ENCODE peak calls at places on chromosomes 11 and 22, in ten cellular contexts. One of them, this sample, is unnamed.

GRCh38 chr22:39277135-39277607 is 32.4 kb upstream of the PDGFB start:
- DNase-seq in stimulated activated CD8-positive, alpha-beta memory T cell treated with anti-CD3 and anti-CD28 coated beads, Interleukin-15, amount 100 ng/mL, for 1 hour: no peak
- DNase-seq in NCI-H1930: no peak
- DNase-seq in activated T-cell treated with anti-CD3 and anti-CD28 coated beads for 24 hours: no peak
- DNase-seq in sciatic nerve: no peak
- DNase-seq in stimulated activated CD4-positive, alpha-beta T cell treated with anti-CD3 and anti-CD28 coated beads, Interleukin-2, amount 100 ng/mL, for 48 hours: no peak
- DNase-seq in osteocyte: no peak
- DNase-seq in SW 1271: no peak
- DNase-seq in BE2C: no peak
- DNase-seq in AG09309: peak
- DNase-seq in this sample: no peak

GRCh38 chr11:91489989-91490388 is 734.6 kb upstream of the FAT3 start:
- DNase-seq in osteocyte: no peak
- DNase-seq in BE2C: no peak
- DNase-seq in AG09309: no peak
- DNase-seq in sciatic nerve: no peak
- DNase-seq in stimulated activated CD8-positive, alpha-beta memory T cell treated with anti-CD3 and anti-CD28 coated beads, Interleukin-15, amount 100 ng/mL, for 1 hour: no peak
- DNase-seq in stimulated activated CD4-positive, alpha-beta T cell treated with anti-CD3 and anti-CD28 coated beads, Interleukin-2, amount 100 ng/mL, for 48 hours: no peak
- DNase-seq in SW 1271: no peak
- DNase-seq in activated T-cell treated with anti-CD3 and anti-CD28 coated beads for 24 hours: no peak
- DNase-seq in NCI-H1930: no peak
- DNase-seq in this sample: no peak

GRCh38 chr22:48945621-48946458 is 881.8 kb downstream of the BRD1 start:
- DNase-seq in stimulated activated CD8-positive, alpha-beta memory T cell treated with anti-CD3 and anti-CD28 coated beads, Interleukin-15, amount 100 ng/mL, for 1 hour: no peak
- DNase-seq in AG09309: no peak
- DNase-seq in BE2C: no peak
- DNase-seq in stimulated activated CD4-positive, alpha-beta T cell treated with anti-CD3 and anti-CD28 coated beads, Interleukin-2, amount 100 ng/mL, for 48 hours: no peak
- DNase-seq in osteocyte: peak
- DNase-seq in sciatic nerve: peak
- DNase-seq in NCI-H1930: no peak
- DNase-seq in SW 1271: no peak
- DNase-seq in activated T-cell treated with anti-CD3 and anti-CD28 coated beads for 24 hours: no peak
- DNase-seq in this sample: peak

GRCh38 chr11:41431784-41432183 is 27.7 kb downstream of the LRRC4C start:
- DNase-seq in AG09309: no peak
- DNase-seq in stimulated activated CD4-positive, alpha-beta T cell treated with anti-CD3 and anti-CD28 coated beads, Interleukin-2, amount 100 ng/mL, for 48 hours: no peak
- DNase-seq in activated T-cell treated with anti-CD3 and anti-CD28 coated beads for 24 hours: no peak
- DNase-seq in stimulated activated CD8-positive, alpha-beta memory T cell treated with anti-CD3 and anti-CD28 coated beads, Interleukin-15, amount 100 ng/mL, for 1 hour: no peak
- DNase-seq in BE2C: peak
- DNase-seq in sciatic nerve: no peak
- DNase-seq in SW 1271: peak
- DNase-seq in NCI-H1930: no peak
- DNase-seq in osteocyte: no peak
- DNase-seq in this sample: no peak

GRCh38 chr11:47514825-47515647 is 37.9 kb downstream of the CELF1 start:
- DNase-seq in AG09309: peak
- DNase-seq in NCI-H1930: no peak
- DNase-seq in activated T-cell treated with anti-CD3 and anti-CD28 coated beads for 24 hours: peak
- DNase-seq in SW 1271: peak
- DNase-seq in stimulated activated CD8-positive, alpha-beta memory T cell treated with anti-CD3 and anti-CD28 coated beads, Interleukin-15, amount 100 ng/mL, for 1 hour: no peak
- DNase-seq in sciatic nerve: no peak
- DNase-seq in BE2C: no peak
- DNase-seq in stimulated activated CD4-positive, alpha-beta T cell treated with anti-CD3 and anti-CD28 coated beads, Interleukin-2, amount 100 ng/mL, for 48 hours: peak
- DNase-seq in osteocyte: no peak
- DNase-seq in this sample: no peak

GRCh38 chr11:12744831-12745502 is 70.7 kb downstream of the TEAD1 start:
- DNase-seq in stimulated activated CD8-positive, alpha-beta memory T cell treated with anti-CD3 and anti-CD28 coated beads, Interleukin-15, amount 100 ng/mL, for 1 hour: no peak
- DNase-seq in osteocyte: no peak
- DNase-seq in sciatic nerve: no peak
- DNase-seq in stimulated activated CD4-positive, alpha-beta T cell treated with anti-CD3 and anti-CD28 coated beads, Interleukin-2, amount 100 ng/mL, for 48 hours: no peak
- DNase-seq in NCI-H1930: no peak
- DNase-seq in SW 1271: no peak
- DNase-seq in AG09309: no peak
- DNase-seq in BE2C: peak
- DNase-seq in activated T-cell treated with anti-CD3 and anti-CD28 coated beads for 24 hours: no peak
- DNase-seq in this sample: no peak

GRCh38 chr11:11569936-11570491 is 51.8 kb downstream of the GALNT18 start:
- DNase-seq in AG09309: no peak
- DNase-seq in stimulated activated CD8-positive, alpha-beta memory T cell treated with anti-CD3 and anti-CD28 coated beads, Interleukin-15, amount 100 ng/mL, for 1 hour: no peak
- DNase-seq in BE2C: no peak
- DNase-seq in sciatic nerve: peak
- DNase-seq in osteocyte: no peak
- DNase-seq in NCI-H1930: no peak
- DNase-seq in stimulated activated CD4-positive, alpha-beta T cell treated with anti-CD3 and anti-CD28 coated beads, Interleukin-2, amount 100 ng/mL, for 48 hours: no peak
- DNase-seq in activated T-cell treated with anti-CD3 and anti-CD28 coated beads for 24 hours: no peak
- DNase-seq in SW 1271: no peak
- DNase-seq in this sample: peak

GRCh38 chr11:40054631-40055030 is 1404.8 kb downstream of the LRRC4C start:
- DNase-seq in osteocyte: no peak
- DNase-seq in stimulated activated CD8-positive, alpha-beta memory T cell treated with anti-CD3 and anti-CD28 coated beads, Interleukin-15, amount 100 ng/mL, for 1 hour: no peak
- DNase-seq in SW 1271: no peak
- DNase-seq in stimulated activated CD4-positive, alpha-beta T cell treated with anti-CD3 and anti-CD28 coated beads, Interleukin-2, amount 100 ng/mL, for 48 hours: no peak
- DNase-seq in AG09309: no peak
- DNase-seq in sciatic nerve: no peak
- DNase-seq in BE2C: no peak
- DNase-seq in activated T-cell treated with anti-CD3 and anti-CD28 coated beads for 24 hours: no peak
- DNase-seq in NCI-H1930: no peak
- DNase-seq in this sample: no peak

GRCh38 chr22:24486501-24486921 is 8.6 kb upstream of the UPB1 start:
- DNase-seq in SW 1271: no peak
- DNase-seq in BE2C: no peak
- DNase-seq in activated T-cell treated with anti-CD3 and anti-CD28 coated beads for 24 hours: peak
- DNase-seq in AG09309: peak
- DNase-seq in osteocyte: no peak
- DNase-seq in NCI-H1930: no peak
- DNase-seq in sciatic nerve: no peak
- DNase-seq in stimulated activated CD4-positive, alpha-beta T cell treated with anti-CD3 and anti-CD28 coated beads, Interleukin-2, amount 100 ng/mL, for 48 hours: no peak
- DNase-seq in stimulated activated CD8-positive, alpha-beta memory T cell treated with anti-CD3 and anti-CD28 coated beads, Interleukin-15, amount 100 ng/mL, for 1 hour: no peak
- DNase-seq in this sample: no peak

GRCh38 chr11:17328856-17329490 is 22.6 kb upstream of the NCR3LG1 start:
- DNase-seq in BE2C: no peak
- DNase-seq in AG09309: no peak
- DNase-seq in sciatic nerve: no peak
- DNase-seq in osteocyte: no peak
- DNase-seq in stimulated activated CD4-positive, alpha-beta T cell treated with anti-CD3 and anti-CD28 coated beads, Interleukin-2, amount 100 ng/mL, for 48 hours: no peak
- DNase-seq in NCI-H1930: no peak
- DNase-seq in activated T-cell treated with anti-CD3 and anti-CD28 coated beads for 24 hours: no peak
- DNase-seq in stimulated activated CD8-positive, alpha-beta memory T cell treated with anti-CD3 and anti-CD28 coated beads, Interleukin-15, amount 100 ng/mL, for 1 hour: no peak
- DNase-seq in SW 1271: no peak
- DNase-seq in this sample: no peak

GRCh38 chr11:101866619-101867491 is 48.0 kb upstream of the CEP126 start:
- DNase-seq in BE2C: no peak
- DNase-seq in SW 1271: no peak
- DNase-seq in sciatic nerve: no peak
- DNase-seq in NCI-H1930: no peak
- DNase-seq in osteocyte: no peak
- DNase-seq in stimulated activated CD4-positive, alpha-beta T cell treated with anti-CD3 and anti-CD28 coated beads, Interleukin-2, amount 100 ng/mL, for 48 hours: no peak
- DNase-seq in activated T-cell treated with anti-CD3 and anti-CD28 coated beads for 24 hours: no peak
- DNase-seq in stimulated activated CD8-positive, alpha-beta memory T cell treated with anti-CD3 and anti-CD28 coated beads, Interleukin-15, amount 100 ng/mL, for 1 hour: no peak
- DNase-seq in AG09309: no peak
- DNase-seq in this sample: no peak

GRCh38 chr11:128470081-128470480 is 117.3 kb downstream of the ETS1 start:
- DNase-seq in stimulated activated CD8-positive, alpha-beta memory T cell treated with anti-CD3 and anti-CD28 coated beads, Interleukin-15, amount 100 ng/mL, for 1 hour: no peak
- DNase-seq in BE2C: no peak
- DNase-seq in AG09309: no peak
- DNase-seq in activated T-cell treated with anti-CD3 and anti-CD28 coated beads for 24 hours: no peak
- DNase-seq in SW 1271: no peak
- DNase-seq in sciatic nerve: no peak
- DNase-seq in osteocyte: no peak
- DNase-seq in stimulated activated CD4-positive, alpha-beta T cell treated with anti-CD3 and anti-CD28 coated beads, Interleukin-2, amount 100 ng/mL, for 48 hours: no peak
- DNase-seq in NCI-H1930: no peak
- DNase-seq in this sample: no peak

GRCh38 chr22:44702479-44703219 is 645 bp downstream of the PRR5 start:
- DNase-seq in stimulated activated CD8-positive, alpha-beta memory T cell treated with anti-CD3 and anti-CD28 coated beads, Interleukin-15, amount 100 ng/mL, for 1 hour: no peak
- DNase-seq in sciatic nerve: peak
- DNase-seq in AG09309: no peak
- DNase-seq in SW 1271: no peak
- DNase-seq in NCI-H1930: no peak
- DNase-seq in activated T-cell treated with anti-CD3 and anti-CD28 coated beads for 24 hours: no peak
- DNase-seq in stimulated activated CD4-positive, alpha-beta T cell treated with anti-CD3 and anti-CD28 coated beads, Interleukin-2, amount 100 ng/mL, for 48 hours: no peak
- DNase-seq in BE2C: no peak
- DNase-seq in osteocyte: no peak
- DNase-seq in this sample: no peak

GRCh38 chr22:19871023-19871844 is 16.6 kb upstream of the GNB1L start:
- DNase-seq in activated T-cell treated with anti-CD3 and anti-CD28 coated beads for 24 hours: no peak
- DNase-seq in SW 1271: no peak
- DNase-seq in sciatic nerve: peak
- DNase-seq in stimulated activated CD8-positive, alpha-beta memory T cell treated with anti-CD3 and anti-CD28 coated beads, Interleukin-15, amount 100 ng/mL, for 1 hour: no peak
- DNase-seq in BE2C: peak
- DNase-seq in osteocyte: no peak
- DNase-seq in NCI-H1930: no peak
- DNase-seq in stimulated activated CD4-positive, alpha-beta T cell treated with anti-CD3 and anti-CD28 coated beads, Interleukin-2, amount 100 ng/mL, for 48 hours: no peak
- DNase-seq in AG09309: no peak
- DNase-seq in this sample: peak

GRCh38 chr22:40631925-40632324 is 4.6 kb downstream of the MRTFA start:
- DNase-seq in SW 1271: no peak
- DNase-seq in stimulated activated CD4-positive, alpha-beta T cell treated with anti-CD3 and anti-CD28 coated beads, Interleukin-2, amount 100 ng/mL, for 48 hours: no peak
- DNase-seq in osteocyte: no peak
- DNase-seq in BE2C: no peak
- DNase-seq in activated T-cell treated with anti-CD3 and anti-CD28 coated beads for 24 hours: no peak
- DNase-seq in stimulated activated CD8-positive, alpha-beta memory T cell treated with anti-CD3 and anti-CD28 coated beads, Interleukin-15, amount 100 ng/mL, for 1 hour: no peak
- DNase-seq in sciatic nerve: no peak
- DNase-seq in NCI-H1930: no peak
- DNase-seq in AG09309: no peak
- DNase-seq in this sample: peak

GRCh38 chr11:724733-725386 is 18.8 kb downstream of the EPS8L2 start:
- DNase-seq in AG09309: no peak
- DNase-seq in stimulated activated CD8-positive, alpha-beta memory T cell treated with anti-CD3 and anti-CD28 coated beads, Interleukin-15, amount 100 ng/mL, for 1 hour: no peak
- DNase-seq in NCI-H1930: no peak
- DNase-seq in sciatic nerve: no peak
- DNase-seq in BE2C: no peak
- DNase-seq in activated T-cell treated with anti-CD3 and anti-CD28 coated beads for 24 hours: no peak
- DNase-seq in stimulated activated CD4-positive, alpha-beta T cell treated with anti-CD3 and anti-CD28 coated beads, Interleukin-2, amount 100 ng/mL, for 48 hours: no peak
- DNase-seq in osteocyte: no peak
- DNase-seq in SW 1271: no peak
- DNase-seq in this sample: no peak

GRCh38 chr22:49957826-49958461 is 2.6 kb upstream of the PIM3 start:
- DNase-seq in sciatic nerve: no peak
- DNase-seq in stimulated activated CD8-positive, alpha-beta memory T cell treated with anti-CD3 and anti-CD28 coated beads, Interleukin-15, amount 100 ng/mL, for 1 hour: no peak
- DNase-seq in SW 1271: no peak
- DNase-seq in activated T-cell treated with anti-CD3 and anti-CD28 coated beads for 24 hours: no peak
- DNase-seq in NCI-H1930: no peak
- DNase-seq in osteocyte: no peak
- DNase-seq in BE2C: peak
- DNase-seq in stimulated activated CD4-positive, alpha-beta T cell treated with anti-CD3 and anti-CD28 coated beads, Interleukin-2, amount 100 ng/mL, for 48 hours: no peak
- DNase-seq in AG09309: no peak
- DNase-seq in this sample: peak

GRCh38 chr22:31926969-31927368 is 17.4 kb upstream of the YWHAH start:
- DNase-seq in SW 1271: no peak
- DNase-seq in activated T-cell treated with anti-CD3 and anti-CD28 coated beads for 24 hours: no peak
- DNase-seq in NCI-H1930: no peak
- DNase-seq in AG09309: no peak
- DNase-seq in BE2C: peak
- DNase-seq in stimulated activated CD4-positive, alpha-beta T cell treated with anti-CD3 and anti-CD28 coated beads, Interleukin-2, amount 100 ng/mL, for 48 hours: no peak
- DNase-seq in osteocyte: no peak
- DNase-seq in stimulated activated CD8-positive, alpha-beta memory T cell treated with anti-CD3 and anti-CD28 coated beads, Interleukin-15, amount 100 ng/mL, for 1 hour: no peak
- DNase-seq in sciatic nerve: no peak
- DNase-seq in this sample: no peak

GRCh38 chr22:27512283-27512761 is 289.2 kb downstream of the MN1 start:
- DNase-seq in sciatic nerve: peak
- DNase-seq in BE2C: no peak
- DNase-seq in osteocyte: no peak
- DNase-seq in stimulated activated CD4-positive, alpha-beta T cell treated with anti-CD3 and anti-CD28 coated beads, Interleukin-2, amount 100 ng/mL, for 48 hours: no peak
- DNase-seq in AG09309: peak
- DNase-seq in SW 1271: no peak
- DNase-seq in activated T-cell treated with anti-CD3 and anti-CD28 coated beads for 24 hours: no peak
- DNase-seq in NCI-H1930: no peak
- DNase-seq in stimulated activated CD8-positive, alpha-beta memory T cell treated with anti-CD3 and anti-CD28 coated beads, Interleukin-15, amount 100 ng/mL, for 1 hour: no peak
- DNase-seq in this sample: peak

GRCh38 chr11:67504950-67505561 is at the start of gene PITPNM1:
- DNase-seq in NCI-H1930: peak
- DNase-seq in BE2C: peak
- DNase-seq in stimulated activated CD4-positive, alpha-beta T cell treated with anti-CD3 and anti-CD28 coated beads, Interleukin-2, amount 100 ng/mL, for 48 hours: peak
- DNase-seq in sciatic nerve: peak
- DNase-seq in SW 1271: peak
- DNase-seq in osteocyte: no peak
- DNase-seq in stimulated activated CD8-positive, alpha-beta memory T cell treated with anti-CD3 and anti-CD28 coated beads, Interleukin-15, amount 100 ng/mL, for 1 hour: peak
- DNase-seq in activated T-cell treated with anti-CD3 and anti-CD28 coated beads for 24 hours: peak
- DNase-seq in AG09309: no peak
- DNase-seq in this sample: peak

GRCh38 chr11:68150029-68150428 is 28.8 kb upstream of the CHKA start:
- DNase-seq in NCI-H1930: no peak
- DNase-seq in stimulated activated CD8-positive, alpha-beta memory T cell treated with anti-CD3 and anti-CD28 coated beads, Interleukin-15, amount 100 ng/mL, for 1 hour: no peak
- DNase-seq in osteocyte: no peak
- DNase-seq in BE2C: no peak
- DNase-seq in sciatic nerve: no peak
- DNase-seq in AG09309: no peak
- DNase-seq in SW 1271: no peak
- DNase-seq in activated T-cell treated with anti-CD3 and anti-CD28 coated beads for 24 hours: no peak
- DNase-seq in stimulated activated CD4-positive, alpha-beta T cell treated with anti-CD3 and anti-CD28 coated beads, Interleukin-2, amount 100 ng/mL, for 48 hours: no peak
- DNase-seq in this sample: no peak

GRCh38 chr11:130609121-130610035 is 160.9 kb downstream of the ADAMTS15 start:
- DNase-seq in activated T-cell treated with anti-CD3 and anti-CD28 coated beads for 24 hours: no peak
- DNase-seq in AG09309: no peak
- DNase-seq in SW 1271: no peak
- DNase-seq in osteocyte: no peak
- DNase-seq in sciatic nerve: peak
- DNase-seq in BE2C: no peak
- DNase-seq in stimulated activated CD8-positive, alpha-beta memory T cell treated with anti-CD3 and anti-CD28 coated beads, Interleukin-15, amount 100 ng/mL, for 1 hour: no peak
- DNase-seq in NCI-H1930: no peak
- DNase-seq in stimulated activated CD4-positive, alpha-beta T cell treated with anti-CD3 and anti-CD28 coated beads, Interleukin-2, amount 100 ng/mL, for 48 hours: no peak
- DNase-seq in this sample: peak

GRCh38 chr22:36368359-36368983 is 19.3 kb downstream of the MYH9 start:
- DNase-seq in SW 1271: peak
- DNase-seq in activated T-cell treated with anti-CD3 and anti-CD28 coated beads for 24 hours: no peak
- DNase-seq in osteocyte: no peak
- DNase-seq in sciatic nerve: no peak
- DNase-seq in AG09309: no peak
- DNase-seq in BE2C: peak
- DNase-seq in stimulated activated CD8-positive, alpha-beta memory T cell treated with anti-CD3 and anti-CD28 coated beads, Interleukin-15, amount 100 ng/mL, for 1 hour: no peak
- DNase-seq in stimulated activated CD4-positive, alpha-beta T cell treated with anti-CD3 and anti-CD28 coated beads, Interleukin-2, amount 100 ng/mL, for 48 hours: no peak
- DNase-seq in NCI-H1930: no peak
- DNase-seq in this sample: no peak

GRCh38 chr11:102306817-102307814 is 10.2 kb upstream of the BIRC3 start:
- DNase-seq in stimulated activated CD8-positive, alpha-beta memory T cell treated with anti-CD3 and anti-CD28 coated beads, Interleukin-15, amount 100 ng/mL, for 1 hour: no peak
- DNase-seq in stimulated activated CD4-positive, alpha-beta T cell treated with anti-CD3 and anti-CD28 coated beads, Interleukin-2, amount 100 ng/mL, for 48 hours: no peak
- DNase-seq in NCI-H1930: no peak
- DNase-seq in AG09309: no peak
- DNase-seq in osteocyte: no peak
- DNase-seq in activated T-cell treated with anti-CD3 and anti-CD28 coated beads for 24 hours: no peak
- DNase-seq in BE2C: no peak
- DNase-seq in sciatic nerve: no peak
- DNase-seq in SW 1271: peak
- DNase-seq in this sample: no peak

GRCh38 chr22:27641049-27641790 is 160.3 kb downstream of the MN1 start:
- DNase-seq in stimulated activated CD4-positive, alpha-beta T cell treated with anti-CD3 and anti-CD28 coated beads, Interleukin-2, amount 100 ng/mL, for 48 hours: no peak
- DNase-seq in SW 1271: no peak
- DNase-seq in NCI-H1930: no peak
- DNase-seq in AG09309: no peak
- DNase-seq in stimulated activated CD8-positive, alpha-beta memory T cell treated with anti-CD3 and anti-CD28 coated beads, Interleukin-15, amount 100 ng/mL, for 1 hour: no peak
- DNase-seq in BE2C: no peak
- DNase-seq in sciatic nerve: no peak
- DNase-seq in activated T-cell treated with anti-CD3 and anti-CD28 coated beads for 24 hours: no peak
- DNase-seq in osteocyte: no peak
- DNase-seq in this sample: no peak

GRCh38 chr11:106400949-106401545 is 323.6 kb downstream of the AASDHPPT start:
- DNase-seq in sciatic nerve: no peak
- DNase-seq in NCI-H1930: no peak
- DNase-seq in SW 1271: no peak
- DNase-seq in BE2C: no peak
- DNase-seq in stimulated activated CD8-positive, alpha-beta memory T cell treated with anti-CD3 and anti-CD28 coated beads, Interleukin-15, amount 100 ng/mL, for 1 hour: no peak
- DNase-seq in osteocyte: no peak
- DNase-seq in stimulated activated CD4-positive, alpha-beta T cell treated with anti-CD3 and anti-CD28 coated beads, Interleukin-2, amount 100 ng/mL, for 48 hours: no peak
- DNase-seq in activated T-cell treated with anti-CD3 and anti-CD28 coated beads for 24 hours: no peak
- DNase-seq in AG09309: no peak
- DNase-seq in this sample: no peak

GRCh38 chr11:134343646-134344045 is 11.9 kb downstream of the GLB1L2 start:
- DNase-seq in stimulated activated CD4-positive, alpha-beta T cell treated with anti-CD3 and anti-CD28 coated beads, Interleukin-2, amount 100 ng/mL, for 48 hours: no peak
- DNase-seq in SW 1271: no peak
- DNase-seq in osteocyte: peak
- DNase-seq in AG09309: no peak
- DNase-seq in BE2C: no peak
- DNase-seq in activated T-cell treated with anti-CD3 and anti-CD28 coated beads for 24 hours: no peak
- DNase-seq in NCI-H1930: no peak
- DNase-seq in stimulated activated CD8-positive, alpha-beta memory T cell treated with anti-CD3 and anti-CD28 coated beads, Interleukin-15, amount 100 ng/mL, for 1 hour: no peak
- DNase-seq in sciatic nerve: no peak
- DNase-seq in this sample: no peak

GRCh38 chr22:29481265-29482000 is 1.4 kb downstream of the NEFH start:
- DNase-seq in stimulated activated CD8-positive, alpha-beta memory T cell treated with anti-CD3 and anti-CD28 coated beads, Interleukin-15, amount 100 ng/mL, for 1 hour: no peak
- DNase-seq in NCI-H1930: no peak
- DNase-seq in osteocyte: no peak
- DNase-seq in stimulated activated CD4-positive, alpha-beta T cell treated with anti-CD3 and anti-CD28 coated beads, Interleukin-2, amount 100 ng/mL, for 48 hours: no peak
- DNase-seq in activated T-cell treated with anti-CD3 and anti-CD28 coated beads for 24 hours: no peak
- DNase-seq in SW 1271: no peak
- DNase-seq in AG09309: no peak
- DNase-seq in sciatic nerve: no peak
- DNase-seq in BE2C: no peak
- DNase-seq in this sample: no peak